ENCODE peak calls at places on chromosomes 2 and 18, in seven cellular contexts. E is amygdala, H is EL, O is naive B cell, N is fibroblast of the aortic adventitia, I is brain microvascular endothelial cell, A is activated gamma-delta T cell. Y is an unnamed sample.

GRCh38 chr18:13616041-13616440 is 110.3 kb downstream of the FAM210A start:
- DNase-seq in E (no peak), H (no peak), O (no peak), N (no peak), I (no peak), A (no peak), Y (no peak)

GRCh38 chr18:77203071-77203470 is 46.6 kb upstream of the GALR1 start:
- DNase-seq in E (no peak), H (no peak), O (no peak), N (no peak), I (no peak), A (no peak), Y (peak; percentile 43)

GRCh38 chr18:76687271-76688006 is 134.9 kb upstream of the ZNF236 start:
- DNase-seq in E (no peak), H (no peak), O (no peak), N (no peak), I (peak; percentile 26), A (no peak), Y (peak; percentile 75)

GRCh38 chr2:21059885-21060610 is 16.2 kb upstream of the APOB start:
- DNase-seq in E (no peak), H (no peak), O (no peak), N (no peak), I (no peak), A (no peak), Y (no peak)

GRCh38 chr2:239259603-239260298 is 141.1 kb downstream of the HDAC4 start:
- DNase-seq in E (no peak), H (no peak), O (peak; percentile 11), N (no peak), I (no peak), A (no peak), Y (no peak)

GRCh38 chr2:85439111-85439477 is 20.6 kb downstream of the SH2D6 start:
- DNase-seq in E (no peak), H (no peak), O (no peak), N (no peak), I (no peak), A (no peak), Y (no peak)

GRCh38 chr2:231034291-231034882 is 2.9 kb upstream of the C2orf72 start:
- DNase-seq in E (no peak), H (no peak), O (peak; percentile 21), N (no peak), I (no peak), A (no peak), Y (no peak)

GRCh38 chr2:100427627-100428258 is 10.3 kb upstream of the CHST10 start:
- DNase-seq in E (no peak), H (peak; percentile 24), O (peak; percentile 41), N (peak; percentile 59), I (peak; percentile 54), A (no peak), Y (peak; percentile 50)

GRCh38 chr2:5980351-5981054 is 288.3 kb downstream of the SOX11 start:
- DNase-seq in E (no peak), H (no peak), O (no peak), N (no peak), I (no peak), A (no peak), Y (no peak)

GRCh38 chr18:74745658-74746403 is 148.2 kb downstream of the ZNF407 start:
- DNase-seq in E (no peak), H (peak; percentile 84), O (no peak), N (peak; percentile 71), I (peak; percentile 82), A (no peak), Y (peak; percentile 63)

GRCh38 chr2:203400805-203401585 is 72.8 kb downstream of the ABI2 start:
- DNase-seq in E (no peak), H (peak; percentile 59), O (no peak), N (peak; percentile 41), I (no peak), A (no peak), Y (no peak)

GRCh38 chr2:24432121-24432520 is 58.9 kb upstream of the NCOA1 start:
- DNase-seq in E (no peak), H (no peak), O (no peak), N (peak; percentile 41), I (no peak), A (no peak), Y (no peak)

GRCh38 chr2:185208261-185208660 is 530.3 kb upstream of the FSIP2 start:
- DNase-seq in E (no peak), H (peak; percentile 1), O (no peak), N (no peak), I (peak; percentile 32), A (no peak), Y (peak; percentile 68)

GRCh38 chr2:226794751-226795171 is 4.9 kb downstream of the IRS1 start:
- DNase-seq in E (no peak), H (peak; percentile 80), O (no peak), N (peak; percentile 77), I (peak; percentile 57), A (no peak), Y (peak; percentile 81)

GRCh38 chr2:19774788-19775156 is 127.0 kb downstream of the TTC32 start:
- DNase-seq in E (no peak), H (no peak), O (no peak), N (no peak), I (no peak), A (no peak), Y (no peak)

GRCh38 chr2:189149981-189150380 is 29.6 kb downstream of the COL5A2 start:
- DNase-seq in E (no peak), H (peak; percentile 75), O (no peak), N (peak; percentile 46), I (no peak), A (no peak), Y (peak; percentile 72)

Y was measured in astrocyte of the hippocampus.